ENCODE peak calls at places on chromosomes 13 and 19, in nine cellular contexts. One of them, this sample, is unnamed. For H3K4me1, the result is how much of the 10 kb centered on the place peaks cover.

GRCh38 chr19:58572026-58572817 is 913 bp downstream of the MZF1 start:
- DNase-seq in uterus: no peak
- DNase-seq in IMR-90: no peak
- DNase-seq in fibroblast of lung: no peak
- DNase-seq in mesendoderm: no peak
- DNase-seq in CD8-positive, alpha-beta T cell: no peak
- DNase-seq in RWPE2: no peak
- DNase-seq in left ventricle myocardium inferior: peak
- DNase-seq in heart right ventricle: no peak
- DNase-seq in this sample: peak

GRCh38 chr13:26253787-26254582 is at the start of gene CDK8:
- DNase-seq in uterus: peak
- DNase-seq in IMR-90: peak
- DNase-seq in fibroblast of lung: peak
- DNase-seq in mesendoderm: peak
- DNase-seq in CD8-positive, alpha-beta T cell: peak
- DNase-seq in RWPE2: peak
- DNase-seq in left ventricle myocardium inferior: peak
- DNase-seq in heart right ventricle: peak
- DNase-seq in this sample: peak

GRCh38 chr13:20877902-20878301 is 24.6 kb downstream of the XPO4 start:
- DNase-seq in uterus: no peak
- DNase-seq in IMR-90: no peak
- DNase-seq in fibroblast of lung: no peak
- DNase-seq in mesendoderm: no peak
- DNase-seq in CD8-positive, alpha-beta T cell: no peak
- DNase-seq in RWPE2: no peak
- DNase-seq in left ventricle myocardium inferior: no peak
- DNase-seq in heart right ventricle: no peak
- DNase-seq in this sample: no peak

GRCh38 chr13:113145496-113145895 is 13.0 kb upstream of the PROZ start:
- DNase-seq in uterus: no peak
- DNase-seq in IMR-90: no peak
- DNase-seq in fibroblast of lung: no peak
- DNase-seq in mesendoderm: no peak
- DNase-seq in CD8-positive, alpha-beta T cell: no peak
- DNase-seq in RWPE2: no peak
- DNase-seq in left ventricle myocardium inferior: no peak
- DNase-seq in heart right ventricle: no peak
- DNase-seq in this sample: no peak

GRCh38 chr19:14347999-14348889 is 33.0 kb upstream of the ADGRE5 start:
- DNase-seq in uterus: peak
- DNase-seq in IMR-90: no peak
- DNase-seq in fibroblast of lung: peak
- DNase-seq in mesendoderm: peak
- DNase-seq in CD8-positive, alpha-beta T cell: peak
- DNase-seq in RWPE2: no peak
- DNase-seq in left ventricle myocardium inferior: peak
- DNase-seq in heart right ventricle: peak
- DNase-seq in this sample: peak

GRCh38 chr19:29527500-29528328 is 1.9 kb downstream of the VSTM2B start:
- DNase-seq in uterus: no peak
- DNase-seq in IMR-90: no peak
- DNase-seq in fibroblast of lung: no peak
- DNase-seq in mesendoderm: no peak
- DNase-seq in CD8-positive, alpha-beta T cell: no peak
- DNase-seq in RWPE2: no peak
- DNase-seq in left ventricle myocardium inferior: no peak
- DNase-seq in heart right ventricle: no peak
- DNase-seq in this sample: no peak

GRCh38 chr19:38369584-38369983 is 4.8 kb upstream of the PSMD8 start:
- DNase-seq in uterus: no peak
- DNase-seq in IMR-90: no peak
- DNase-seq in fibroblast of lung: no peak
- DNase-seq in mesendoderm: no peak
- DNase-seq in CD8-positive, alpha-beta T cell: no peak
- DNase-seq in RWPE2: no peak
- DNase-seq in left ventricle myocardium inferior: no peak
- DNase-seq in heart right ventricle: no peak
- DNase-seq in this sample: no peak

GRCh38 chr13:59475911-59476310 is 687.8 kb downstream of the DIAPH3 start:
- DNase-seq in uterus: no peak
- DNase-seq in IMR-90: no peak
- DNase-seq in fibroblast of lung: no peak
- DNase-seq in mesendoderm: peak
- DNase-seq in CD8-positive, alpha-beta T cell: no peak
- DNase-seq in RWPE2: no peak
- DNase-seq in left ventricle myocardium inferior: no peak
- DNase-seq in heart right ventricle: no peak
- DNase-seq in this sample: no peak

GRCh38 chr19:46607441-46607841 is 6.3 kb downstream of the CALM3 start:
- DNase-seq in uterus: no peak
- DNase-seq in IMR-90: no peak
- DNase-seq in fibroblast of lung: no peak
- DNase-seq in mesendoderm: no peak
- DNase-seq in CD8-positive, alpha-beta T cell: no peak
- DNase-seq in RWPE2: no peak
- DNase-seq in left ventricle myocardium inferior: no peak
- DNase-seq in heart right ventricle: no peak
- DNase-seq in this sample: peak

GRCh38 chr19:46606019-46606418 is 4.9 kb downstream of the CALM3 start:
- DNase-seq in uterus: no peak
- DNase-seq in IMR-90: no peak
- DNase-seq in fibroblast of lung: no peak
- DNase-seq in mesendoderm: no peak
- DNase-seq in CD8-positive, alpha-beta T cell: no peak
- DNase-seq in RWPE2: no peak
- DNase-seq in left ventricle myocardium inferior: no peak
- DNase-seq in heart right ventricle: no peak
- DNase-seq in this sample: peak

GRCh38 chr19:46605356-46605821 is 4.3 kb downstream of the CALM3 start:
- DNase-seq in uterus: no peak
- DNase-seq in IMR-90: no peak
- DNase-seq in fibroblast of lung: no peak
- DNase-seq in mesendoderm: no peak
- DNase-seq in CD8-positive, alpha-beta T cell: no peak
- DNase-seq in RWPE2: no peak
- DNase-seq in left ventricle myocardium inferior: no peak
- DNase-seq in heart right ventricle: no peak
- DNase-seq in this sample: peak

GRCh38 chr19:46608178-46608577 is 7.0 kb downstream of the CALM3 start:
- DNase-seq in uterus: no peak
- DNase-seq in IMR-90: no peak
- DNase-seq in fibroblast of lung: no peak
- DNase-seq in mesendoderm: no peak
- DNase-seq in CD8-positive, alpha-beta T cell: no peak
- DNase-seq in RWPE2: no peak
- DNase-seq in left ventricle myocardium inferior: no peak
- DNase-seq in heart right ventricle: no peak
- DNase-seq in this sample: no peak

GRCh38 chr19:46606681-46607440 is 5.7 kb downstream of the CALM3 start:
- DNase-seq in uterus: no peak
- DNase-seq in IMR-90: no peak
- DNase-seq in fibroblast of lung: no peak
- DNase-seq in mesendoderm: no peak
- DNase-seq in CD8-positive, alpha-beta T cell: no peak
- DNase-seq in RWPE2: no peak
- DNase-seq in left ventricle myocardium inferior: no peak
- DNase-seq in heart right ventricle: no peak
- DNase-seq in this sample: peak
- H3K4me1 ChIP-seq in uterus: under half
- H3K4me1 ChIP-seq in IMR-90: under half
- H3K4me1 ChIP-seq in fibroblast of lung: under half
- H3K4me1 ChIP-seq in mesendoderm: under half
- H3K4me1 ChIP-seq in CD8-positive, alpha-beta T cell: under half
- H3K4me1 ChIP-seq in RWPE2: under half
- H3K4me1 ChIP-seq in left ventricle myocardium inferior: half or more
- H3K4me1 ChIP-seq in heart right ventricle: half or more
- H3K4me1 ChIP-seq in this sample: under half

GRCh38 chr19:40465025-40465780 is at the start of gene BLVRB:
- DNase-seq in uterus: no peak
- DNase-seq in IMR-90: peak
- DNase-seq in fibroblast of lung: peak
- DNase-seq in mesendoderm: no peak
- DNase-seq in CD8-positive, alpha-beta T cell: no peak
- DNase-seq in RWPE2: no peak
- DNase-seq in left ventricle myocardium inferior: no peak
- DNase-seq in heart right ventricle: no peak
- DNase-seq in this sample: no peak

GRCh38 chr19:40466219-40467006 is at the start of gene SPTBN4:
- DNase-seq in uterus: peak
- DNase-seq in IMR-90: no peak
- DNase-seq in fibroblast of lung: no peak
- DNase-seq in mesendoderm: no peak
- DNase-seq in CD8-positive, alpha-beta T cell: peak
- DNase-seq in RWPE2: no peak
- DNase-seq in left ventricle myocardium inferior: no peak
- DNase-seq in heart right ventricle: peak
- DNase-seq in this sample: peak

GRCh38 chr19:40464059-40465024 is 1.2 kb downstream of the BLVRB start:
- DNase-seq in uterus: peak
- DNase-seq in IMR-90: peak
- DNase-seq in fibroblast of lung: peak
- DNase-seq in mesendoderm: peak
- DNase-seq in CD8-positive, alpha-beta T cell: peak
- DNase-seq in RWPE2: no peak
- DNase-seq in left ventricle myocardium inferior: peak
- DNase-seq in heart right ventricle: peak
- DNase-seq in this sample: peak

GRCh38 chr19:40467007-40467565 is 285 bp downstream of the SPTBN4 start:
- DNase-seq in uterus: no peak
- DNase-seq in IMR-90: no peak
- DNase-seq in fibroblast of lung: no peak
- DNase-seq in mesendoderm: no peak
- DNase-seq in CD8-positive, alpha-beta T cell: no peak
- DNase-seq in RWPE2: no peak
- DNase-seq in left ventricle myocardium inferior: no peak
- DNase-seq in heart right ventricle: peak
- DNase-seq in this sample: peak

DNA sequence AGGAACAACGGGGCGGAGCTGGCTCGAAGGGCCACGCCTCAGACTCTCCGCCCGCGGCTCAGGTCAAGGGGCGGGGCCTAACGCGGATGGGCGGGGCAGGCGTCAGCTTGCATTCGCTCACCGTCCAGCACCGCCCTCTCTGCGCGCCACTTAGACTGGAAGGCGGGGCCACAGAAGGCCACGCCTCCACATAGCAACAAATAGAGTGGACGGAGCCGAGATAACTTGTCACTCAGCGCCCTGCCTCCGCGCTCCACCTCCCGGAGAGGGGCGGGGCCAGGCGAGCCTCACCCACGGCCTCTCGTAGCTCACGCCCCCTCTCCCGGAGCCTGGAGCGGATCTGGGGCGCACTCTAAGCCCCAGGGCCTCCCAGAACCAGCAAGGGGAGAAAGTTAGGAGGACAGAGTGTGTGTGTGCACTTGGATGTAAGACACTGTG is 255 bp upstream of the BLVRB start:
- DNase-seq in uterus: peak
- DNase-seq in IMR-90: peak
- DNase-seq in fibroblast of lung: peak
- DNase-seq in mesendoderm: peak
- DNase-seq in CD8-positive, alpha-beta T cell: peak
- DNase-seq in RWPE2: peak
- DNase-seq in left ventricle myocardium inferior: peak
- DNase-seq in heart right ventricle: peak
- DNase-seq in this sample: peak
- H3K27ac ChIP-seq in uterus: peak
- H3K27ac ChIP-seq in IMR-90: no peak
- H3K27ac ChIP-seq in fibroblast of lung: peak
- H3K27ac ChIP-seq in mesendoderm: no peak
- H3K27ac ChIP-seq in CD8-positive, alpha-beta T cell: peak
- H3K27ac ChIP-seq in RWPE2: no peak
- H3K27ac ChIP-seq in left ventricle myocardium inferior: peak
- H3K27ac ChIP-seq in heart right ventricle: peak
- H3K27ac ChIP-seq in this sample: peak

GRCh38 chr19:3058009-3058820 is 4.1 kb downstream of the TLE5 start:
- DNase-seq in uterus: no peak
- DNase-seq in IMR-90: no peak
- DNase-seq in fibroblast of lung: no peak
- DNase-seq in mesendoderm: no peak
- DNase-seq in CD8-positive, alpha-beta T cell: no peak
- DNase-seq in RWPE2: no peak
- DNase-seq in left ventricle myocardium inferior: no peak
- DNase-seq in heart right ventricle: no peak
- DNase-seq in this sample: no peak

GRCh38 chr19:3055741-3056453 is 6.4 kb downstream of the TLE5 start:
- DNase-seq in uterus: peak
- DNase-seq in IMR-90: no peak
- DNase-seq in fibroblast of lung: no peak
- DNase-seq in mesendoderm: peak
- DNase-seq in CD8-positive, alpha-beta T cell: no peak
- DNase-seq in RWPE2: peak
- DNase-seq in left ventricle myocardium inferior: no peak
- DNase-seq in heart right ventricle: no peak
- DNase-seq in this sample: no peak

GRCh38 chr19:3058821-3059314 is 3.4 kb downstream of the TLE5 start:
- DNase-seq in uterus: no peak
- DNase-seq in IMR-90: no peak
- DNase-seq in fibroblast of lung: no peak
- DNase-seq in mesendoderm: no peak
- DNase-seq in CD8-positive, alpha-beta T cell: no peak
- DNase-seq in RWPE2: no peak
- DNase-seq in left ventricle myocardium inferior: no peak
- DNase-seq in heart right ventricle: no peak
- DNase-seq in this sample: no peak

GRCh38 chr19:3056454-3057016 is 5.8 kb downstream of the TLE5 start:
- DNase-seq in uterus: no peak
- DNase-seq in IMR-90: no peak
- DNase-seq in fibroblast of lung: no peak
- DNase-seq in mesendoderm: peak
- DNase-seq in CD8-positive, alpha-beta T cell: no peak
- DNase-seq in RWPE2: no peak
- DNase-seq in left ventricle myocardium inferior: no peak
- DNase-seq in heart right ventricle: no peak
- DNase-seq in this sample: no peak

DNA sequence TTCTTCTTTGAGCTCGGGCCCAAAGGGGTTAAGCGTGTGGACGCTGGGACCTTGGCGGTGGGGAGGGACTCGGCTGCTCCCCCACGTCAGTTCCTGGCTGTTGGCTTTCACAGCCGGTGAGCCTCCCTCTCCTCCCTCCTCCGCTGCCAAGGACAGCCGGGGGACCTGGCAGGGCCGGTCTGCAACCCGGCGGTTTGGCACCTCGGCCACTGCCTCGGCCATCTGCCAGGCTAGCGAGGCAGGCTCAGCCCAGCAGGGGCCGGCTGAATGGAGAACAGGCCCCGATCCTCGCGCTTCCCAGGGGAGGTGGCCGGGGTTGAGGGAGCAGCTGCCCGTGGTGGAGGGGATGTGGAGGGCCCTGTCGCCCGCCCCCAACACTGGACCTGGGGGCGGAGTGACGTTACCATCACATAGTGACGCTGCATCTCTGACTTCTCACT is 5.0 kb downstream of the TLE5 start:
- DNase-seq in uterus: peak
- DNase-seq in IMR-90: no peak
- DNase-seq in fibroblast of lung: peak
- DNase-seq in mesendoderm: peak
- DNase-seq in CD8-positive, alpha-beta T cell: no peak
- DNase-seq in RWPE2: no peak
- DNase-seq in left ventricle myocardium inferior: peak
- DNase-seq in heart right ventricle: peak
- DNase-seq in this sample: peak
- H3K4me1 ChIP-seq in uterus: under half
- H3K4me1 ChIP-seq in IMR-90: under half
- H3K4me1 ChIP-seq in fibroblast of lung: under half
- H3K4me1 ChIP-seq in mesendoderm: under half
- H3K4me1 ChIP-seq in CD8-positive, alpha-beta T cell: half or more
- H3K4me1 ChIP-seq in RWPE2: under half
- H3K4me1 ChIP-seq in left ventricle myocardium inferior: half or more
- H3K4me1 ChIP-seq in heart right ventricle: under half
- H3K4me1 ChIP-seq in this sample: half or more

GRCh38 chr19:4114181-4114580 is 9.7 kb downstream of the MAP2K2 start:
- DNase-seq in uterus: no peak
- DNase-seq in IMR-90: no peak
- DNase-seq in fibroblast of lung: no peak
- DNase-seq in mesendoderm: no peak
- DNase-seq in CD8-positive, alpha-beta T cell: no peak
- DNase-seq in RWPE2: no peak
- DNase-seq in left ventricle myocardium inferior: no peak
- DNase-seq in heart right ventricle: no peak
- DNase-seq in this sample: no peak
- H3K27ac ChIP-seq in uterus: no peak
- H3K27ac ChIP-seq in IMR-90: no peak
- H3K27ac ChIP-seq in fibroblast of lung: no peak
- H3K27ac ChIP-seq in mesendoderm: no peak
- H3K27ac ChIP-seq in CD8-positive, alpha-beta T cell: no peak
- H3K27ac ChIP-seq in RWPE2: no peak
- H3K27ac ChIP-seq in left ventricle myocardium inferior: peak
- H3K27ac ChIP-seq in heart right ventricle: no peak
- H3K27ac ChIP-seq in this sample: peak